ENCODE peak calls at places on chromosomes 1 and 21, in five cellular contexts. W, Y, U, Q and J are unnamed samples.

GRCh38 chr21:46066843-46067331 is 31.0 kb upstream of the COL6A2 start:
- DNase-seq in W (no peak), Y (no peak), U (no peak), Q (no peak), J (no peak)

GRCh38 chr1:15742339-15742801 is at the start of gene TMEM82:
- DNase-seq in W (no peak), Y (no peak), U (no peak), Q (no peak), J (no peak)

GRCh38 chr1:170660874-170661645 is 2.9 kb upstream of the PRRX1 start:
- DNase-seq in W (no peak), Y (no peak), U (no peak), Q (no peak), J (no peak)

GRCh38 chr1:109395602-109396512 is 1.9 kb downstream of the SORT1 start:
- DNase-seq in W (no peak), Y (peak; percentile 73), U (no peak), Q (no peak), J (no peak)

GRCh38 chr1:85605519-85606413 is 25.2 kb downstream of the CCN1 start:
- DNase-seq in W (no peak), Y (no peak), U (no peak), Q (no peak), J (no peak)

GRCh38 chr1:3551290-3551678 is 60.0 kb downstream of the MEGF6 start:
- DNase-seq in W (no peak), Y (no peak), U (no peak), Q (no peak), J (no peak)

GRCh38 chr1:32122141-32122540 is 14.3 kb downstream of the KPNA6 start:
- DNase-seq in W (no peak), Y (no peak), U (no peak), Q (no peak), J (no peak)

GRCh38 chr1:28190337-28190979 is 14.0 kb upstream of the PTAFR start:
- DNase-seq in W (no peak), Y (peak; percentile 29), U (no peak), Q (no peak), J (no peak)

GRCh38 chr1:167332503-167332902 is 111.8 kb downstream of the POU2F1 start:
- DNase-seq in W (no peak), Y (no peak), U (no peak), Q (no peak), J (no peak)

GRCh38 chr1:207054476-207054875 is 1.4 kb downstream of the PFKFB2 start:
- DNase-seq in W (no peak), Y (no peak), U (no peak), Q (no peak), J (no peak)

GRCh38 chr21:35326677-35327076 is 277.6 kb upstream of the RUNX1 start:
- DNase-seq in W (no peak), Y (no peak), U (no peak), Q (no peak), J (no peak)

GRCh38 chr1:197485790-197486189 is 217.7 kb downstream of the CRB1 start:
- DNase-seq in W (no peak), Y (peak; percentile 5), U (no peak), Q (no peak), J (no peak)

GRCh38 chr1:2975466-2976179 is 45.6 kb upstream of the ACTRT2 start:
- DNase-seq in W (no peak), Y (no peak), U (no peak), Q (no peak), J (no peak)

GRCh38 chr1:212326541-212326940 is 41.3 kb downstream of the PPP2R5A start:
- DNase-seq in W (no peak), Y (no peak), U (no peak), Q (no peak), J (no peak)

GRCh38 chr1:100950776-100951175 is 54.9 kb downstream of the SLC30A7 start:
- DNase-seq in W (no peak), Y (peak; percentile 19), U (no peak), Q (no peak), J (no peak)

GRCh38 chr1:186762653-186763052 is 66.1 kb upstream of the PLA2G4A start:
- DNase-seq in W (no peak), Y (no peak), U (no peak), Q (no peak), J (no peak)

GRCh38 chr1:153546796-153547559 is 1.4 kb upstream of the S100A4 start:
- DNase-seq in W (no peak), Y (no peak), U (no peak), Q (no peak), J (no peak)

GRCh38 chr1:215118081-215118480 is 35.5 kb downstream of the KCNK2 start:
- DNase-seq in W (no peak), Y (no peak), U (no peak), Q (no peak), J (no peak)

GRCh38 chr1:15748264-15748663 is 6.0 kb downstream of the TMEM82 start:
- DNase-seq in W (no peak), Y (no peak), U (no peak), Q (no peak), J (no peak)

GRCh38 chr1:85596531-85596930 is 16.0 kb downstream of the CCN1 start:
- DNase-seq in W (no peak), Y (no peak), U (no peak), Q (no peak), J (no peak)

GRCh38 chr21:15849161-15849560 is 119.4 kb downstream of the USP25 start:
- DNase-seq in W (no peak), Y (no peak), U (no peak), Q (no peak), J (no peak)

GRCh38 chr1:168894397-168894796 is 165.4 kb upstream of the DPT start:
- DNase-seq in W (no peak), Y (no peak), U (no peak), Q (no peak), J (no peak)

GRCh38 chr1:39394598-39394997 is 96.8 kb upstream of the BMP8A start:
- DNase-seq in W (no peak), Y (no peak), U (peak; percentile 8), Q (no peak), J (no peak)

GRCh38 chr21:14740692-14741091 is 194.6 kb upstream of the SAMSN1 start:
- DNase-seq in W (no peak), Y (peak; percentile 4), U (no peak), Q (no peak), J (no peak)

GRCh38 chr1:40625476-40626382 is 39.8 kb downstream of the RIMS3 start:
- DNase-seq in W (no peak), Y (peak; percentile 24), U (no peak), Q (no peak), J (no peak)

GRCh38 chr1:67700692-67701410 is 15.8 kb downstream of the GADD45A start:
- DNase-seq in W (no peak), Y (peak; percentile 50), U (no peak), Q (no peak), J (peak; percentile 33)

GRCh38 chr21:31414601-31415000 is 70.5 kb upstream of the TIAM1 start:
- DNase-seq in W (no peak), Y (no peak), U (no peak), Q (no peak), J (no peak)

GRCh38 chr1:38791892-38792291 is 67.7 kb downstream of the RRAGC start:
- DNase-seq in W (no peak), Y (no peak), U (no peak), Q (no peak), J (no peak)

GRCh38 chr1:46510341-46510997 is 20.8 kb downstream of the DMBX1 start:
- DNase-seq in W (no peak), Y (no peak), U (no peak), Q (no peak), J (no peak)

GRCh38 chr1:182978158-182978853 is 25.3 kb upstream of the SHCBP1L start:
- DNase-seq in W (no peak), Y (no peak), U (no peak), Q (no peak), J (no peak)

GRCh38 chr1:230375795-230376194 is 50.3 kb downstream of the PGBD5 start:
- DNase-seq in W (no peak), Y (no peak), U (no peak), Q (no peak), J (no peak)

GRCh38 chr1:41282679-41283317 is 40.7 kb upstream of the SCMH1 start:
- DNase-seq in W (peak; percentile 11), Y (peak; percentile 32), U (peak; percentile 41), Q (no peak), J (peak; percentile 27)

GRCh38 chr1:7669559-7670208 is 101.4 kb upstream of the VAMP3 start:
- DNase-seq in W (peak; percentile 47), Y (peak; percentile 36), U (peak; percentile 58), Q (peak; percentile 20), J (peak; percentile 60)

GRCh38 chr1:212037900-212038299 is 2.4 kb downstream of the DTL start:
- DNase-seq in W (no peak), Y (no peak), U (no peak), Q (no peak), J (no peak)

GRCh38 chr1:48875736-48876135 is 99.0 kb upstream of the BEND5 start:
- DNase-seq in W (no peak), Y (no peak), U (no peak), Q (no peak), J (no peak)

GRCh38 chr1:55980574-55980973 is 598.8 kb downstream of the PLPP3 start:
- DNase-seq in W (no peak), Y (no peak), U (no peak), Q (no peak), J (no peak)